ENCODE peak calls at places on chromosomes 13 and 19, in four cellular contexts. S is A172; Z is activated CD4-positive, alpha-beta T cell treated with anti-CD3 and anti-CD28 coated beads, Interleukin-2, amount 10 ng/mL, durations not matched to agents 7 days and 5 days; E is lower leg skin. I is an unnamed sample.

GRCh38 chr19:50252111-50252886 is 48.9 kb downstream of the MYH14 start:
- DNase-seq in S (no peak), Z (peak; percentile 23), E (no peak), I (no peak)

GRCh38 chr13:23160241-23161175 is 20.3 kb upstream of the SGCG start:
- DNase-seq in E (no peak), S (no peak), Z (no peak), I (no peak)

GRCh38 chr19:8576273-8576993 is 809 bp downstream of the MYO1F start:
- DNase-seq in S (no peak), Z (no peak), E (no peak), I (no peak)

GRCh38 chr19:30322641-30323320 is 49.4 kb upstream of the ZNF536 start:
- DNase-seq in S (no peak), Z (no peak), E (peak; percentile 75), I (no peak)

GRCh38 chr13:94416454-94417080 is 62.9 kb downstream of the DCT start:
- DNase-seq in E (no peak), S (peak; percentile 18), Z (no peak), I (no peak)

GRCh38 chr19:41412953-41413352 is 14.2 kb downstream of the B3GNT8 start:
- DNase-seq in S (no peak), E (no peak), Z (no peak), I (no peak)

GRCh38 chr19:35757231-35757748 is 461 bp upstream of the HSPB6 start:
- DNase-seq in Z (no peak), E (peak; percentile 95), S (peak; percentile 71), I (peak; percentile 61)

GRCh38 chr13:51520524-51520923 is 63.7 kb upstream of the WDFY2 start:
- DNase-seq in S (no peak), Z (no peak), E (no peak), I (no peak)

GRCh38 chr19:39802958-39803357 is 24.3 kb downstream of the LEUTX start:
- DNase-seq in S (no peak), Z (no peak), E (no peak), I (no peak)

GRCh38 chr13:50156140-50156539 is 140.9 kb downstream of the KCNRG start:
- DNase-seq in Z (no peak), E (no peak), S (peak; percentile 49), I (no peak)

GRCh38 chr19:33487901-33488817 is 33.4 kb downstream of the PEPD start:
- DNase-seq in E (peak; percentile 67), Z (no peak), S (no peak), I (peak; percentile 35)